ENCODE peak calls at places on chromosomes 11 and 22, in four cellular contexts. B is mesendoderm, E is heart left ventricle, A is heart right ventricle. Y is an unnamed sample.

GRCh38 chr22:25956801-25957200 is 212.5 kb upstream of the SEZ6L start:
- DNase-seq in B (no peak), E (no peak), A (no peak), Y (no peak)

GRCh38 chr11:67382481-67383136 is 9.2 kb upstream of the RAD9A start:
- DNase-seq in B (peak; percentile 80), E (peak; percentile 80), A (peak; percentile 81), Y (peak; percentile 50)

GRCh38 chr11:106399075-106399500 is 321.6 kb downstream of the AASDHPPT start:
- DNase-seq in B (no peak), E (peak; percentile 50), A (peak; percentile 9), Y (no peak)

GRCh38 chr11:19952101-19952605 is 208.1 kb downstream of the DBX1 start:
- DNase-seq in B (peak; percentile 51), E (no peak), A (no peak), Y (no peak)

GRCh38 chr11:70205766-70206165 is 2.7 kb downstream of the FADD start:
- DNase-seq in B (peak; percentile 45), E (no peak), A (no peak), Y (no peak)

GRCh38 chr22:39282642-39283311 is 36.6 kb downstream of the RPL3 start:
- DNase-seq in B (no peak), E (peak; percentile 54), A (no peak), Y (no peak)

GRCh38 chr11:99773646-99774045 is 752.9 kb downstream of the CNTN5 start:
- DNase-seq in B (peak; percentile 1), E (no peak), A (no peak), Y (no peak)

GRCh38 chr11:134071306-134071705 is 2.4 kb downstream of the JAM3 start:
- DNase-seq in B (no peak), E (no peak), A (no peak), Y (no peak)

GRCh38 chr22:31584804-31585160 is 77.2 kb downstream of the PISD start:
- DNase-seq in B (no peak), E (no peak), A (no peak), Y (no peak)

GRCh38 chr11:132349806-132350733 is 979.7 kb downstream of the NTM start:
- DNase-seq in B (no peak), E (no peak), A (no peak), Y (no peak)

GRCh38 chr11:19432370-19433163 is 191.8 kb upstream of the E2F8 start:
- DNase-seq in B (peak; percentile 35), E (no peak), A (no peak), Y (no peak)

GRCh38 chr11:118845369-118845768 is 38.3 kb upstream of the CXCR5 start:
- DNase-seq in B (peak; percentile 11), E (no peak), A (no peak), Y (no peak)

GRCh38 chr11:125016413-125016812 is 46.7 kb upstream of the SLC37A2 start:
- DNase-seq in B (no peak), E (no peak), A (no peak), Y (no peak)

GRCh38 chr11:26878959-26879581 is 114.8 kb upstream of the FIBIN start:
- DNase-seq in B (no peak), E (no peak), A (no peak), Y (no peak)

GRCh38 chr11:108253176-108253575 is 30.3 kb downstream of the ATM start:
- DNase-seq in B (peak; percentile 10), E (no peak), A (no peak), Y (no peak)

GRCh38 chr11:63020671-63021255 is 5.1 kb upstream of the SLC22A8 start:
- DNase-seq in B (peak; percentile 63), E (no peak), A (no peak), Y (no peak)

GRCh38 chr11:64655901-64656601 is 65.0 kb downstream of the SLC22A12 start:
- DNase-seq in B (no peak), E (no peak), A (no peak), Y (no peak)

GRCh38 chr22:42281706-42282251 is 11.3 kb upstream of the TCF20 start:
- DNase-seq in B (no peak), E (peak; percentile 5), A (no peak), Y (no peak)

GRCh38 chr22:46593996-46594946 is 25.9 kb upstream of the GRAMD4 start:
- DNase-seq in B (no peak), E (no peak), A (no peak), Y (no peak)

GRCh38 chr11:117011541-117011908 is 86.7 kb downstream of the SIK3 start:
- DNase-seq in B (no peak), E (no peak), A (no peak), Y (no peak)
- H3K27ac ChIP-seq in B (no peak overlapping the region), E (no peak overlapping the region), A (no peak overlapping the region), Y (peak overlapping the region; percentile 82)

GRCh38 chr22:50170453-50171318 is at the start of gene PANX2:
- DNase-seq in B (no peak), E (no peak), A (no peak), Y (no peak)
- H3K27ac ChIP-seq in B (no peak within 1 kb of the TSS), E (no peak within 1 kb of the TSS), A (no peak within 1 kb of the TSS), Y (no peak within 1 kb of the TSS)

GRCh38 chr11:9231848-9232177 is 33.3 kb downstream of the DENND5A start:
- DNase-seq in B (no peak), E (no peak), A (peak; percentile 33), Y (peak; percentile 46)
- H3K27ac ChIP-seq in B (no peak overlapping the region), E (peak overlapping the region; percentile 59), A (peak overlapping the region; percentile 77), Y (peak overlapping the region; percentile 98)

GRCh38 chr11:61971177-61972111 is 4.0 kb upstream of the FTH1 start:
- DNase-seq in B (peak; percentile 100), E (peak; percentile 98), A (peak; percentile 99), Y (peak; percentile 76)
- H3K27ac ChIP-seq in B (peak overlapping the region; percentile 19), E (peak overlapping the region; percentile 90), A (peak overlapping the region; percentile 100), Y (peak overlapping the region; percentile 99)

GRCh38 chr11:36211735-36212430 is 77.3 kb downstream of the COMMD9 start:
- DNase-seq in B (peak; percentile 11), E (no peak), A (no peak), Y (no peak)
- H3K27ac ChIP-seq in B (no peak overlapping the region), E (no peak overlapping the region), A (no peak overlapping the region), Y (peak overlapping the region; percentile 53)

GRCh38 chr11:12148466-12148865 is 38.1 kb downstream of the MICAL2 start:
- DNase-seq in B (no peak), E (no peak), A (no peak), Y (no peak)

GRCh38 chr11:12148882-12149281 is 38.5 kb downstream of the MICAL2 start:
- DNase-seq in B (no peak), E (no peak), A (no peak), Y (no peak)

GRCh38 chr11:12150831-12151382 is 40.5 kb downstream of the MICAL2 start:
- DNase-seq in B (no peak), E (no peak), A (no peak), Y (no peak)

GRCh38 chr11:12149672-12150225 is 39.4 kb downstream of the MICAL2 start:
- DNase-seq in B (no peak), E (no peak), A (no peak), Y (no peak)

GRCh38 chr11:12147827-12148226 is 37.4 kb downstream of the MICAL2 start:
- DNase-seq in B (no peak), E (no peak), A (no peak), Y (no peak)
- H3K27ac ChIP-seq in B (no peak overlapping the region), E (no peak overlapping the region), A (no peak overlapping the region), Y (no peak overlapping the region)

DNA sequence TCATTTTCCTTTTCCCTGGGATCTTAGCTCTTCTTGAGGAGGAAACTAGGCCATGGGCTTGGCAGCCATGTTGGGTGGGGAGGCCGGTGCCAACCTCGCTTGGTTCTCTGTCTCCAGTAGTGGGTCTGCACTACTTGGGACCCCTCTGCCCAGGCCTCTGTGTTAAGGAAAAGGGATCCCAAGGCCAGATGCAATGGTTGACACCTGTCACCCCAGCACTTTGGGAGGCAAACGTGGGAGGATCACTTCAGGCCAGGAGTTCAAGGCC is 1.9 kb upstream of the ZDHHC8 start:
- DNase-seq in B (no peak), E (no peak), A (no peak), Y (no peak)
- H3K27ac ChIP-seq in B (no peak overlapping the region), E (no peak overlapping the region), A (no peak overlapping the region), Y (no peak overlapping the region)

Y was measured in caudate nucleus.